ENCODE peak calls at places on chromosomes 7 and 10, in seven cellular contexts. X is ovary, J is A549, D is heart left ventricle, E is K562, Z is IMR-90, U is Peyer's patch. F is an unnamed sample.

GRCh38 chr7:28144266-28144665 is 36.3 kb downstream of the JAZF1 start:
- DNase-seq in U (no peak), X (no peak), J (no peak), Z (no peak), E (no peak), D (no peak), F (no peak)

GRCh38 chr10:75019360-75019759 is 92.1 kb upstream of the SAMD8 start:
- DNase-seq in U (no peak), Z (peak; percentile 41), X (no peak), D (no peak), E (peak; percentile 44), J (peak; percentile 35), F (no peak)

GRCh38 chr7:81430150-81430549 is 339.7 kb downstream of the HGF start:
- DNase-seq in J (no peak), Z (no peak), X (no peak), E (peak; percentile 9), U (no peak), D (no peak), F (no peak)

GRCh38 chr7:155344618-155345433 is 47.1 kb downstream of the INSIG1 start:
- DNase-seq in D (peak; percentile 68), J (peak; percentile 79), Z (peak; percentile 64), U (peak; percentile 84), E (peak; percentile 90), X (peak; percentile 88), F (peak; percentile 81)

GRCh38 chr10:6232846-6233724 is 30.4 kb downstream of the PFKFB3 start:
- DNase-seq in Z (no peak), E (no peak), U (no peak), J (no peak), D (no peak), X (no peak), F (no peak)

GRCh38 chr10:61478621-61479312 is 25.6 kb upstream of the TMEM26 start:
- DNase-seq in J (no peak), U (no peak), D (no peak), X (no peak), E (peak; percentile 23), Z (no peak), F (no peak)

GRCh38 chr7:77349141-77349540 is 67.0 kb downstream of the GSAP start:
- DNase-seq in X (no peak), Z (peak; percentile 46), D (no peak), U (no peak), J (no peak), E (no peak), F (no peak)

GRCh38 chr7:149220534-149220933 is 18.9 kb upstream of the ZNF212 start:
- DNase-seq in Z (peak; percentile 75), D (no peak), U (no peak), X (no peak), J (no peak), E (no peak), F (no peak)

GRCh38 chr10:14185501-14186045 is 145.2 kb downstream of the FRMD4A start:
- DNase-seq in X (no peak), D (no peak), E (peak; percentile 85), Z (peak; percentile 90), U (no peak), J (peak; percentile 33), F (no peak)

GRCh38 chr7:150756858-150757257 is 19.6 kb downstream of the GIMAP5 start:
- DNase-seq in J (no peak), Z (no peak), U (no peak), X (no peak), D (no peak), E (peak; percentile 28), F (no peak)
- H3K4me3 ChIP-seq in J (no peak overlapping the region), Z (no peak overlapping the region), U (no peak overlapping the region), X (no peak overlapping the region), D (no peak overlapping the region), E (no peak overlapping the region), F (no peak overlapping the region)

GRCh38 chr10:50417906-50418697 is 166.8 kb upstream of the ASAH2 start:
- DNase-seq in U (peak; percentile 77), Z (peak; percentile 80), E (peak; percentile 94), D (peak; percentile 79), X (peak; percentile 71), J (peak; percentile 92), F (peak; percentile 51)
- TF ChIP-seq POLR2A in U (peak; percentile 51), Z (peak; percentile 46), E (peak; percentile 76), D (peak; percentile 61), X (no peak), J (no peak), F (no peak)

DNA sequence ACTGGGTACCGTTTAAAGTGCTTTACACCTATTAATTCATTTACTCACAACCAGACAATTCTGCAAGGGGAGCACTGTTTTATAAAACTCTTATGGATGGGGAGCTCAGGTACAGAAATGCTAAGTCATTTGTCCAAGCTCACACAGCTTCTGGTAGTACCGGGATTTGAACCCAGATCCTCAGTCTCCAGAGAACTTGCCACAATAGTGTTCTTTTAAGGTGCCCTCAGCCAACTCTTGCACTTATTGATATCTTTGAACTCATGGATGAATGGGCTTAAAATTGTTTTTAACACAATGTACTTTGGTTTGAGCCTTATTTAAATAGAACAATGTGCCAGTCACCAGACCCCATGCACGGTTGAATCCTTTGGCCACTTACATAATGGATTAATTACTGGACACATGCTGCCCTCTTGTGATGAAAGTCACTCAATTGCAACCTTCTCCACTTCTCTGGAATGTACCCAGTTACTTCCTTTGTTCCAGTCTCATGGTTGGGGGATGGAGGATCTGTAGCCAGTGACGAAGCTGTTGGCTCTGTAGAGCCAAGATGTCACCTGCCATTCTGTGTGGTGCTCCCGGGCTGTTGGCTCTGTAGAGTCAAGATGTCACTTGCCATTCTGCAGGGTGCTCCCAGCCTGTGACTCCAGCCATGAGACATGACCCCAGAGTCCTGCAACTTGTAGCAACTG is 65.6 kb downstream of the NOD1 start:
- DNase-seq in X (no peak), Z (peak; percentile 83), J (peak; percentile 85), U (no peak), E (peak; percentile 77), D (peak; percentile 30), F (peak; percentile 49)
- TF ChIP-seq CTCF in X (no peak), Z (peak; percentile 78), J (peak; percentile 75), U (peak; percentile 76), E (peak; percentile 75), D (peak; percentile 68), F (peak; percentile 66)

GRCh38 chr10:98163941-98164340 is 29.5 kb downstream of the R3HCC1L start:
- DNase-seq in D (no peak), X (no peak), Z (peak; percentile 60), U (no peak), E (no peak), J (no peak), F (no peak)
- H3K4me3 ChIP-seq in D (no peak overlapping the region), X (no peak overlapping the region), Z (no peak overlapping the region), U (no peak overlapping the region), E (no peak overlapping the region), J (no peak overlapping the region), F (no peak overlapping the region)

DNA sequence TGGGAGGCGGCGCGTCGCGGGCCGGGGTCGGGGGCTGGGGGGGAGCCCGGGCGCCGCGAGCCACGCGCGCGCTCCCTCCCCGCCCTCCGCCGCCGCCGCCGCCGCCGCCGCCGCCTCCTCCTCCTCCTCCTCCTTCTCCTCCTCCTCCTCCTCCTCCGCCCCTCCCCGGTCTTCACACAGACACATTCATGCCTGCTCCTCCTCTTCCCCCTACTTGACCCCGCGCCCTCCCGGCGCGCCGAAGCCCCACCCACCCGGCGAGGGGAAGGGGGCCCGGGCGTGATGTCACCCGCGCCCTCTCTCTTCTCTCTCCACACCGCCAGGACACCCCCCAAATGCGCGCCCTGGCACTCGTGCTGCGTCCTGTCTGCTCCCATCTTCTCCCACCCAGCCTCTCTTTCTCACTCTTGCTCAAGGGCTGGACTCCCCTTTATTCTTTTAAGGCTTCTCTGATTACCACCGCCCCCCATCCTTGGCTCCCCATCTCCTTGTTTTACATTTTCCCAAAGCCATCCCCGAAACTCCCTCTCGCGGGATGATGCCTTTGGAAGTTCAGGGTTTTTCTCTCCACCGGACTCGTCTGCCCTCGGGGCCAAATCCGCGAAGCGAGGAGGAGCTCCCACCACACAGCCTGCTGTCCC is 1.0 kb upstream of the GLI3 start:
- DNase-seq in Z (peak; percentile 51), X (peak; percentile 92), U (peak; percentile 54), E (peak; percentile 18), J (no peak), D (peak; percentile 76), F (peak; percentile 93)
- TF ChIP-seq POLR2A in Z (no peak), X (peak; percentile 14), U (no peak), E (no peak), J (no peak), D (no peak), F (no peak)

DNA sequence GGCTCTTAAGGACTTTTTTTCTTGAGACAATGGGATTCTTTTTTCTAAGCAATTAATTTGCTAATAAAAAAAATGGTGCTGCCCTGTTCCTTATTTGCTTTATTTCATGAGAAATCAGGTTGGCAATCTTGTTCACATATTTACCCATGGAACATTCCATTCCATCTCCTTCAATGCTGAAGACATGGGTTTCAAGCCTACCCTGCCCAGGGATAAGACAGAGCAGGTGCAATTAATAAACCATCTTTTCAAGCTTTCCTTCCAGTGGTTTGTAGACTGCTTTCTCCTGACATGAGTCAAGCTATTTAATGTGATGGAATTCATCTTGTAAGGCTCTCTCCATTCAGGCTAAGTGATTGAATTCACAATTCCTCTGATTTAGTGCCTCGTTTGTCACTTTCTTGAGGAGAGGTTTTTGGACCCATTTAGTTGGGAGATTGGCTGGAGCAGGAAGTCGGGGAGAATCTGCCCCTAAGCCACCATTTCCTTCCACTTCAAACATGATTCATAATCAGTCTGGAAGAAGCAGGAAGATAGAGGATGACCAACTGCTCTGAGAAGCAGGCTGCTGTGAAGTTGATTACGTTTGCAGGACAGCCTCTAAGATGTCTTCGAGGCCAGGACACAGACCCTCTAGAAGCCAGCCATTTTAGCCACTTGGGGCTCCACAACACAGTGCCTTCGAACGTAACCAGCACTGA is 552.4 kb upstream of the GALNT17 start:
- DNase-seq in Z (no peak), J (no peak), E (no peak), U (no peak), D (no peak), X (no peak), F (no peak)
- TF ChIP-seq CTCF in Z (no peak), J (no peak), E (no peak), U (no peak), D (no peak), X (no peak), F (no peak)

GRCh38 chr10:78035933-78036583 is 2.4 kb downstream of the RPS24 start:
- DNase-seq in D (no peak), E (no peak), J (no peak), Z (no peak), X (no peak), U (no peak), F (no peak)
- H3K4me3 ChIP-seq in D (no peak overlapping the region), E (peak overlapping the region; percentile 72), J (peak overlapping the region; percentile 71), Z (no peak overlapping the region), X (no peak overlapping the region), U (no peak overlapping the region), F (no peak overlapping the region)

DNA sequence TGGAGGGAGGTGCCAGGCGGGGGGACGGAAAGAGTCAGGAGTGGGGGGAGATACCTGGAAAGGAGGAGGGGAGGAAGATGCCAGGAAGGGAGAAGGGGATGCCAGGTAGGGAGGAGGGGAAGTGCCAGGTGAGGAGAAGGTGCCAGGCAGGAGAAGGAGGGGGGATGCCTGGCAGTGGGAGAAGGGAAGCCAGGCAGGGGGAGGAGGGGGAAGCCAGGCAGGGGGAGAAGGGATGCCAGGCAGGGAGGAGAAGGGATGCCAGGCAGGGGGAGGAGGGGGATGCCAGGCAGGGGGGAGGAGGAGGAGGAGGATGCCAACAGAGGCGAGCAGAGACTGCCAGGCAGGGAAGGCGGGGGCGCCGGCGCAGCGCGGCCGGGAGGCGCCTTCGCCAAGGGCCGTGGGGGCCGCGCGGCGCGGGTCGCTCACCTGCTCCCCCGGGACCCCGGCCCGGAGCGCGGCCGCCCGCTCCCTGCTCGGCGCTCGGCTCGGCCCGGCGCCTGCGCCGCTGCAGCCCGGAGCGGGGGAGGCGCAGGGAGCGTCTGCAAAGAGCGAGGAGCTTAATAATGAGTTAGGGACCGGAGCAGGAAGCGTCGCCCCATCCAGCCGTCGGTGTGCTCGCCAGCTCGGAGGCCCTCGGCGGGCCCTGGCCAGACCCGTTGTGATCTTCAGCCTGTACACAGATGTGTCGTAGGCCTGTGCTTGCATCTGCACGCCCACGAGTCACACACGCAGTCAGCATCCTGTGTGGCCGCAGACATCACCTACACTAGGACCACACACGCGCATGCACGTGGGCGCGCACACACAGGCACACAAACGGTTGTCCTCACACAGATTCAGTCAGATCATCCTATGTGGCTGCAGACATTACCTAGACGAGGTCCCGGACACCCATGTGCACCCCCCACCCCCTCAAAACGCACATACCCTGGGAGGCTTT is 28.4 kb upstream of the SMARCD3 start:
- DNase-seq in D (peak; percentile 41), U (peak; percentile 54), X (peak; percentile 79), E (peak; percentile 79), J (peak; percentile 66), Z (peak; percentile 65), F (peak; percentile 70)
- TF ChIP-seq POLR2A in D (no peak), U (no peak), X (no peak), E (no peak), J (peak; percentile 63), Z (no peak), F (peak; percentile 46)